ENCODE peak calls at places on chromosomes 13 and 19, in six cellular contexts. G is tibial artery; D is stimulated activated CD8-positive, alpha-beta memory T cell treated with anti-CD3 and anti-CD28 coated beads, Interleukin-4, amount 100 ng/mL, for 4 hours; X is HEK293T; A is choroid plexus epithelial cell; F is esophagus squamous epithelium. Y is an unnamed sample.

GRCh38 chr13:42181381-42181953 is 90.5 kb upstream of the AKAP11 start:
- DNase-seq in G (no peak), X (no peak), A (peak), F (no peak), D (no peak), Y (no peak)

GRCh38 chr13:40975441-40975840 is 43.7 kb downstream of the ELF1 start:
- DNase-seq in F (no peak), A (no peak), X (no peak), D (no peak), G (no peak), Y (no peak)

GRCh38 chr13:75042809-75043208 is 439.2 kb downstream of the TBC1D4 start:
- DNase-seq in G (no peak), D (no peak), X (no peak), F (no peak), A (no peak), Y (no peak)

GRCh38 chr13:34931572-34931971 is 10.5 kb upstream of the NBEA start:
- DNase-seq in X (no peak), G (no peak), D (no peak), A (no peak), F (no peak), Y (no peak)

GRCh38 chr13:46339035-46339666 is 47.9 kb downstream of the RUBCNL start:
- DNase-seq in F (no peak), A (peak), X (no peak), G (peak), D (no peak), Y (no peak)

GRCh38 chr19:29504454-29504853 is 21.3 kb upstream of the VSTM2B start:
- DNase-seq in F (no peak), G (no peak), X (no peak), D (no peak), A (no peak), Y (no peak)

GRCh38 chr13:32783067-32783466 is 196.8 kb downstream of the PDS5B start:
- DNase-seq in D (no peak), G (no peak), F (no peak), A (peak), X (no peak), Y (no peak)

GRCh38 chr13:42549555-42549941 is 24.4 kb upstream of the TNFSF11 start:
- DNase-seq in X (no peak), F (no peak), A (peak), D (no peak), G (no peak), Y (no peak)

GRCh38 chr13:33169273-33169980 is 116.1 kb downstream of the STARD13 start:
- DNase-seq in F (no peak), X (no peak), A (peak), D (no peak), G (no peak), Y (no peak)

GRCh38 chr19:35249848-35250711 is 1.3 kb downstream of the LSR start:
- DNase-seq in X (no peak), G (no peak), A (no peak), D (no peak), F (no peak), Y (peak)

GRCh38 chr13:40247845-40248244 is 418.6 kb downstream of the FOXO1 start:
- DNase-seq in G (no peak), D (no peak), X (no peak), F (no peak), A (peak), Y (no peak)

GRCh38 chr13:114019367-114019766 is 45.5 kb upstream of the C13orf46 start:
- DNase-seq in G (no peak), D (no peak), A (no peak), X (peak), F (no peak), Y (no peak)

GRCh38 chr19:17779281-17779930 is 15.5 kb upstream of the B3GNT3 start:
- DNase-seq in G (peak), A (peak), F (no peak), X (peak), D (no peak), Y (no peak)

GRCh38 chr19:518292-519231 is 11.3 kb downstream of the TPGS1 start:
- DNase-seq in F (no peak), A (no peak), G (no peak), X (no peak), D (no peak), Y (no peak)

GRCh38 chr19:377801-378581 is 31.0 kb downstream of the C2CD4C start:
- DNase-seq in X (no peak), G (no peak), D (no peak), A (no peak), F (no peak), Y (peak)

GRCh38 chr19:52028027-52028779 is at the start of gene ZNF614:
- DNase-seq in D (peak), G (peak), F (peak), X (peak), A (peak), Y (peak)

Y was measured in mesenteric fat pad.